ENCODE peak calls at places on chromosomes 2 and 18, in eight cellular contexts. O, L, X, D, U, C, J and H are unnamed samples.

GRCh38 chr2:138244400-138245001 is 257.1 kb upstream of the SPOPL start:
- DNase-seq in O (no peak), L (no peak), X (no peak), D (no peak), U (peak; percentile 9), C (no peak), J (no peak), H (no peak)

GRCh38 chr2:239548491-239548890 is 147.7 kb upstream of the HDAC4 start:
- DNase-seq in O (no peak), L (no peak), X (no peak), D (peak; percentile 20), U (no peak), C (no peak), J (peak; percentile 90), H (no peak)

GRCh38 chr2:236618370-236618769 is 48.7 kb downstream of the ACKR3 start:
- DNase-seq in O (no peak), L (no peak), X (no peak), D (no peak), U (no peak), C (no peak), J (no peak), H (peak; percentile 44)

GRCh38 chr18:80132196-80132812 is 23.2 kb downstream of the ADNP2 start:
- DNase-seq in O (no peak), L (no peak), X (no peak), D (no peak), U (no peak), C (no peak), J (peak; percentile 30), H (no peak)

GRCh38 chr2:135490381-135490780 is 40.6 kb downstream of the ZRANB3 start:
- DNase-seq in O (no peak), L (no peak), X (no peak), D (no peak), U (no peak), C (no peak), J (no peak), H (no peak)

GRCh38 chr2:63000801-63001200 is 49.8 kb upstream of the OTX1 start:
- DNase-seq in O (no peak), L (no peak), X (no peak), D (no peak), U (no peak), C (peak; percentile 4), J (no peak), H (no peak)

GRCh38 chr2:30664761-30665358 is 142.4 kb downstream of the CAPN13 start:
- DNase-seq in O (no peak), L (no peak), X (peak; percentile 23), D (no peak), U (peak; percentile 91), C (peak; percentile 87), J (peak; percentile 69), H (no peak)

GRCh38 chr2:10721344-10722251 is at the start of gene ATP6V1C2:
- DNase-seq in O (peak; percentile 78), L (peak; percentile 39), X (peak; percentile 24), D (peak; percentile 81), U (no peak), C (no peak), J (no peak), H (peak; percentile 52)

GRCh38 chr2:145987797-145988196 is 1467.9 kb upstream of the ZEB2 start:
- DNase-seq in O (no peak), L (no peak), X (no peak), D (no peak), U (no peak), C (no peak), J (no peak), H (no peak)

GRCh38 chr2:239246723-239247122 is 154.1 kb downstream of the HDAC4 start:
- DNase-seq in O (no peak), L (no peak), X (no peak), D (no peak), U (no peak), C (no peak), J (peak; percentile 19), H (no peak)

GRCh38 chr2:50979495-50979894 is 52.4 kb downstream of the NRXN1 start:
- DNase-seq in O (no peak), L (no peak), X (no peak), D (no peak), U (no peak), C (no peak), J (no peak), H (no peak)

GRCh38 chr2:155708052-155708451 is 624.5 kb downstream of the NR4A2 start:
- DNase-seq in O (no peak), L (no peak), X (no peak), D (no peak), U (no peak), C (no peak), J (no peak), H (no peak)

GRCh38 chr2:15982285-15982967 is 42.1 kb downstream of the MYCN start:
- DNase-seq in O (no peak), L (no peak), X (no peak), D (no peak), U (no peak), C (no peak), J (no peak), H (no peak)

GRCh38 chr18:46215902-46216723 is 111.9 kb downstream of the HAUS1 start:
- DNase-seq in O (no peak), L (no peak), X (no peak), D (no peak), U (no peak), C (no peak), J (no peak), H (no peak)

GRCh38 chr2:43131051-43131889 is 95.1 kb downstream of the ZFP36L2 start:
- DNase-seq in O (peak; percentile 94), L (peak; percentile 72), X (peak; percentile 79), D (no peak), U (peak; percentile 87), C (peak; percentile 63), J (peak; percentile 98), H (peak; percentile 93)

GRCh38 chr2:38601463-38602135 is 1.1 kb downstream of the HNRNPLL start:
- DNase-seq in O (no peak), L (peak; percentile 15), X (no peak), D (no peak), U (no peak), C (no peak), J (no peak), H (peak; percentile 15)

GRCh38 chr2:50402654-50402960 is 629.3 kb downstream of the NRXN1 start:
- DNase-seq in O (no peak), L (no peak), X (no peak), D (no peak), U (no peak), C (no peak), J (no peak), H (no peak)

GRCh38 chr2:18178736-18179349 is 300.4 kb downstream of the KCNS3 start:
- DNase-seq in O (peak; percentile 37), L (no peak), X (peak; percentile 59), D (peak; percentile 57), U (peak; percentile 52), C (peak; percentile 15), J (no peak), H (peak; percentile 68)

GRCh38 chr18:37484893-37485834 is 80.4 kb downstream of the CELF4 start:
- DNase-seq in O (no peak), L (no peak), X (peak; percentile 83), D (peak; percentile 65), U (peak; percentile 47), C (no peak), J (peak; percentile 15), H (no peak)
- TF ChIP-seq CTCF in O (no peak), L (no peak), X (peak; percentile 33), D (peak; percentile 24), U (peak; percentile 43), C (no peak), J (peak; percentile 56), H (no peak)

DNA sequence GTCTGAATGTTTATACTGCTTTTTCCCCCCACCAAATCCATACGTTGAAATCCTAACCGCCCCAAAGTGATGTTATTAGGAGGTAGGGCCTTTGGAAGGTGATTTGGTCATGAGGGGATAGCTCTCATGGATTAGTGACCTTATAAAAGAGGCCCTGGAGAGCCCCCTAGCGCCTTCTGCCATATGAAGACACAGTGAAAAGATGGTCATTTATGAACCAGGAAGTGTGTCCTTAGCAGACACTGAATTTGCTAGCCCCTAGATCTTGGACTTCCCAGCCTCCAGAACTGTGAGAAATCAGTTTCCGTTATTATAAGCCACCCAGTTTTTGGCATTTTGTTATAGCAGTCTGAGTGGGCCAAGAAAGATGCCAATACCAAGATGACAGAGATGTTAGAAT is 7.2 kb upstream of the TSN start:
- DNase-seq in O (no peak), L (no peak), X (peak; percentile 13), D (no peak), U (peak; percentile 61), C (peak; percentile 10), J (no peak), H (peak; percentile 36)
- TF ChIP-seq CTCF in O (no peak), L (peak; percentile 43), X (peak; percentile 66), D (no peak), U (peak; percentile 46), C (peak; percentile 53), J (peak; percentile 37), H (peak; percentile 64)

GRCh38 chr18:12686100-12686499 is 16.4 kb downstream of the CEP76 start:
- DNase-seq in O (no peak), L (no peak), X (no peak), D (no peak), U (peak; percentile 55), C (no peak), J (no peak), H (peak; percentile 24)
- TF ChIP-seq CTCF in O (no peak), L (peak; percentile 15), X (peak; percentile 28), D (no peak), U (peak; percentile 38), C (peak; percentile 35), J (peak; percentile 38), H (peak; percentile 70)

GRCh38 chr2:112020561-112020960 is 34.5 kb upstream of the TMEM87B start:
- DNase-seq in O (no peak), L (no peak), X (no peak), D (no peak), U (no peak), C (no peak), J (no peak), H (no peak)
- TF ChIP-seq CTCF in O (no peak), L (peak; percentile 14), X (peak; percentile 53), D (peak; percentile 10), U (no peak), C (peak; percentile 33), J (no peak), H (no peak)

GRCh38 chr18:76897257-76897656 is 74.9 kb downstream of the ZNF236 start:
- DNase-seq in O (no peak), L (no peak), X (no peak), D (no peak), U (no peak), C (no peak), J (no peak), H (no peak)
- TF ChIP-seq CTCF in O (no peak), L (no peak), X (no peak), D (no peak), U (no peak), C (no peak), J (no peak), H (no peak)

GRCh38 chr2:206840999-206841398 is 75.6 kb downstream of the FASTKD2 start:
- DNase-seq in O (no peak), L (no peak), X (no peak), D (no peak), U (no peak), C (no peak), J (no peak), H (no peak)
- TF ChIP-seq CTCF in O (no peak), L (no peak), X (no peak), D (no peak), U (no peak), C (no peak), J (peak; percentile 6), H (peak; percentile 22)